ENCODE peak calls at places on chromosome 21, in seven cellular contexts. One of them, this sample, is unnamed.

GRCh38 chr21:14975136-14975905 is 89.5 kb downstream of the NRIP1 start:
- DNase-seq in DND-41: no peak
- DNase-seq in IMR-90: no peak
- DNase-seq in K562: no peak
- DNase-seq in GM23248: peak
- DNase-seq in PC-3: no peak
- DNase-seq in HCT116: no peak
- DNase-seq in this sample: no peak

GRCh38 chr21:14273736-14274538 is 58.0 kb downstream of the RBM11 start:
- DNase-seq in DND-41: no peak
- DNase-seq in IMR-90: no peak
- DNase-seq in HCT116: no peak
- DNase-seq in K562: peak
- DNase-seq in GM23248: no peak
- DNase-seq in PC-3: no peak
- DNase-seq in this sample: peak

GRCh38 chr21:40254540-40255455 is 387.6 kb downstream of the PCP4 start:
- DNase-seq in K562: no peak
- DNase-seq in PC-3: no peak
- DNase-seq in IMR-90: no peak
- DNase-seq in DND-41: no peak
- DNase-seq in GM23248: no peak
- DNase-seq in HCT116: no peak
- DNase-seq in this sample: no peak

GRCh38 chr21:36917487-36918158 is 48.8 kb downstream of the HLCS start:
- DNase-seq in DND-41: no peak
- DNase-seq in IMR-90: peak
- DNase-seq in K562: no peak
- DNase-seq in GM23248: peak
- DNase-seq in PC-3: peak
- DNase-seq in HCT116: no peak
- DNase-seq in this sample: peak

GRCh38 chr21:44875341-44875740 is 1.9 kb upstream of the PTTG1IP start:
- DNase-seq in DND-41: no peak
- DNase-seq in K562: no peak
- DNase-seq in GM23248: peak
- DNase-seq in IMR-90: peak
- DNase-seq in PC-3: peak
- DNase-seq in HCT116: no peak
- DNase-seq in this sample: no peak

GRCh38 chr21:15001773-15002647 is 62.8 kb downstream of the NRIP1 start:
- DNase-seq in HCT116: no peak
- DNase-seq in K562: no peak
- DNase-seq in GM23248: no peak
- DNase-seq in PC-3: no peak
- DNase-seq in DND-41: no peak
- DNase-seq in IMR-90: no peak
- DNase-seq in this sample: no peak

GRCh38 chr21:39503138-39503762 is 51.5 kb downstream of the SH3BGR start:
- DNase-seq in DND-41: no peak
- DNase-seq in GM23248: no peak
- DNase-seq in K562: no peak
- DNase-seq in IMR-90: no peak
- DNase-seq in PC-3: no peak
- DNase-seq in HCT116: no peak
- DNase-seq in this sample: no peak

GRCh38 chr21:36704281-36704957 is 5.5 kb downstream of the SIM2 start:
- DNase-seq in IMR-90: peak
- DNase-seq in GM23248: no peak
- DNase-seq in DND-41: no peak
- DNase-seq in PC-3: no peak
- DNase-seq in HCT116: no peak
- DNase-seq in K562: no peak
- DNase-seq in this sample: no peak

GRCh38 chr21:31557421-31557955 is 102.0 kb upstream of the SOD1 start:
- DNase-seq in DND-41: no peak
- DNase-seq in GM23248: no peak
- DNase-seq in K562: no peak
- DNase-seq in PC-3: no peak
- DNase-seq in IMR-90: no peak
- DNase-seq in HCT116: no peak
- DNase-seq in this sample: peak

GRCh38 chr21:38903578-38904193 is 98.0 kb downstream of the ETS2 start:
- DNase-seq in GM23248: no peak
- DNase-seq in HCT116: no peak
- DNase-seq in IMR-90: no peak
- DNase-seq in K562: no peak
- DNase-seq in DND-41: no peak
- DNase-seq in PC-3: no peak
- DNase-seq in this sample: no peak

GRCh38 chr21:31283025-31283424 is 61.0 kb downstream of the TIAM1 start:
- DNase-seq in DND-41: no peak
- DNase-seq in PC-3: no peak
- DNase-seq in HCT116: no peak
- DNase-seq in K562: no peak
- DNase-seq in IMR-90: no peak
- DNase-seq in GM23248: no peak
- DNase-seq in this sample: no peak

GRCh38 chr21:25422610-25423608 is 184.4 kb downstream of the MRPL39 start:
- DNase-seq in DND-41: no peak
- DNase-seq in GM23248: no peak
- DNase-seq in PC-3: no peak
- DNase-seq in HCT116: no peak
- DNase-seq in IMR-90: no peak
- DNase-seq in K562: no peak
- DNase-seq in this sample: no peak

GRCh38 chr21:14491269-14491681 is 54.8 kb downstream of the SAMSN1 start:
- DNase-seq in HCT116: no peak
- DNase-seq in DND-41: no peak
- DNase-seq in IMR-90: no peak
- DNase-seq in K562: no peak
- DNase-seq in GM23248: no peak
- DNase-seq in PC-3: no peak
- DNase-seq in this sample: no peak

GRCh38 chr21:26769613-26770188 is 75.5 kb downstream of the ADAMTS1 start:
- DNase-seq in HCT116: no peak
- DNase-seq in K562: no peak
- DNase-seq in GM23248: peak
- DNase-seq in DND-41: no peak
- DNase-seq in PC-3: peak
- DNase-seq in IMR-90: peak
- DNase-seq in this sample: no peak

GRCh38 chr21:25790122-25790951 is 55.6 kb downstream of the GABPA start:
- DNase-seq in GM23248: peak
- DNase-seq in K562: no peak
- DNase-seq in DND-41: peak
- DNase-seq in PC-3: peak
- DNase-seq in HCT116: peak
- DNase-seq in IMR-90: peak
- DNase-seq in this sample: peak

GRCh38 chr21:46097826-46098286 is at the start of gene COL6A2:
- DNase-seq in K562: peak
- DNase-seq in IMR-90: peak
- DNase-seq in PC-3: peak
- DNase-seq in DND-41: no peak
- DNase-seq in GM23248: peak
- DNase-seq in HCT116: no peak
- DNase-seq in this sample: peak

GRCh38 chr21:46100426-46100825 is 2.5 kb downstream of the COL6A2 start:
- DNase-seq in PC-3: peak
- DNase-seq in K562: no peak
- DNase-seq in IMR-90: peak
- DNase-seq in GM23248: peak
- DNase-seq in HCT116: no peak
- DNase-seq in DND-41: no peak
- DNase-seq in this sample: no peak

GRCh38 chr21:46098303-46099141 is 610 bp downstream of the COL6A2 start:
- DNase-seq in GM23248: peak
- DNase-seq in HCT116: no peak
- DNase-seq in K562: peak
- DNase-seq in DND-41: no peak
- DNase-seq in IMR-90: no peak
- DNase-seq in PC-3: no peak
- DNase-seq in this sample: peak

GRCh38 chr21:46100020-46100419 is 2.1 kb downstream of the COL6A2 start:
- DNase-seq in K562: no peak
- DNase-seq in IMR-90: no peak
- DNase-seq in PC-3: no peak
- DNase-seq in GM23248: no peak
- DNase-seq in DND-41: no peak
- DNase-seq in HCT116: no peak
- DNase-seq in this sample: no peak

DNA sequence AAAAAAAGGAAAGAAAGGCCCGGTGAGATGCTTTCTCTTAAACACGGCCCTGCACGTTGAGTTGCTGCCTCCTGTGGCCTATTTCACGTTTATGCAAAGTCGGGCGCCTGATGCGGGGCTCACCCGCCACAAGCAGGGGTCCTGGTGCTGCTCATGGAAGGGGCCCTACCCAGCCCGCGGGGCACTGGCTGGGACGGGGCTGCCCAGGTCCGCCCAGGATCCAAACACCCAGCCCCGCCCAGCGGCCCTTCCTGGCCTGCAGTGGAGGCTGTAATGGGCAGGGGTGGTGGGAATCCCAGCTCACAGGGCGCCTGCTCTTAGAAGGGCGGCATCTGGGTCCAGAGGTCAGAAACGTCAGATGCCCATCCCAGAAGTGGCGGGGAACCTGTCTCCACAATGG is 1.6 kb downstream of the COL6A2 start:
- DNase-seq in IMR-90: peak
- DNase-seq in DND-41: no peak
- DNase-seq in PC-3: peak
- DNase-seq in HCT116: no peak
- DNase-seq in K562: peak
- DNase-seq in GM23248: peak
- DNase-seq in this sample: peak
- H3K4me3 ChIP-seq in IMR-90: peak
- H3K4me3 ChIP-seq in DND-41: no peak
- H3K4me3 ChIP-seq in PC-3: peak
- H3K4me3 ChIP-seq in HCT116: no peak
- H3K4me3 ChIP-seq in K562: no peak
- H3K4me3 ChIP-seq in GM23248: peak
- H3K4me3 ChIP-seq in this sample: peak

GRCh38 chr21:16069713-16070112 is 339.9 kb downstream of the USP25 start:
- DNase-seq in DND-41: no peak
- DNase-seq in HCT116: no peak
- DNase-seq in PC-3: no peak
- DNase-seq in GM23248: peak
- DNase-seq in K562: no peak
- DNase-seq in IMR-90: peak
- DNase-seq in this sample: no peak

GRCh38 chr21:16071761-16072160 is 342.0 kb downstream of the USP25 start:
- DNase-seq in HCT116: no peak
- DNase-seq in PC-3: no peak
- DNase-seq in K562: no peak
- DNase-seq in IMR-90: no peak
- DNase-seq in DND-41: no peak
- DNase-seq in GM23248: no peak
- DNase-seq in this sample: no peak

GRCh38 chr21:16070207-16070651 is 340.4 kb downstream of the USP25 start:
- DNase-seq in GM23248: peak
- DNase-seq in PC-3: peak
- DNase-seq in DND-41: no peak
- DNase-seq in IMR-90: no peak
- DNase-seq in HCT116: no peak
- DNase-seq in K562: no peak
- DNase-seq in this sample: no peak

GRCh38 chr21:16072176-16072575 is 342.4 kb downstream of the USP25 start:
- DNase-seq in DND-41: no peak
- DNase-seq in K562: no peak
- DNase-seq in GM23248: no peak
- DNase-seq in PC-3: no peak
- DNase-seq in IMR-90: no peak
- DNase-seq in HCT116: no peak
- DNase-seq in this sample: no peak

DNA sequence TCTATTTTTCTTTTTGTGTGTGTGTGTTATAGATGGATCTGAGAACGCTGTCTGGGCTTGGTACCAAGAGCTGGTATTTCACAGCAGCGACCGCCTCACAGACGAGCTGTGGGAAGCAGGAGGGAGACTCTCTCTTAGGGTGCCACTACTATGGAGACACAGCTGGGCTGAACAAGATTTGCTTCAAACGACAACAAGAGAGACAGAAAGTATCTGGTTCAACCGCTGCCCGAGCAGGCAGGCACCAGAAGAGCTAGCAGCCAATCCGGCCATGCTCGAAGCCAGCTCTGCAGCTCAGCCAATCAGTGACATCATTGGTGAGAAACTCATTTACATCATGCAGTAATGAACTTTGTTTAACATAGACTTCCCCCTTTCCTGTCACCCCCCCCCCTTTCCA is 341.3 kb downstream of the USP25 start:
- DNase-seq in HCT116: no peak
- DNase-seq in K562: no peak
- DNase-seq in PC-3: no peak
- DNase-seq in DND-41: no peak
- DNase-seq in IMR-90: no peak
- DNase-seq in GM23248: peak
- DNase-seq in this sample: no peak
- H3K9ac ChIP-seq in HCT116: no peak
- H3K9ac ChIP-seq in K562: no peak
- H3K9ac ChIP-seq in PC-3: no peak
- H3K9ac ChIP-seq in DND-41: no peak
- H3K9ac ChIP-seq in IMR-90: no peak
- H3K9ac ChIP-seq in GM23248: peak
- H3K9ac ChIP-seq in this sample: no peak

GRCh38 chr21:29194847-29195246 is 64.4 kb downstream of the MAP3K7CL start:
- DNase-seq in HCT116: no peak
- DNase-seq in IMR-90: peak
- DNase-seq in PC-3: peak
- DNase-seq in DND-41: no peak
- DNase-seq in K562: no peak
- DNase-seq in GM23248: peak
- DNase-seq in this sample: no peak

GRCh38 chr21:29193907-29194306 is 63.5 kb downstream of the MAP3K7CL start:
- DNase-seq in GM23248: no peak
- DNase-seq in K562: no peak
- DNase-seq in HCT116: no peak
- DNase-seq in IMR-90: no peak
- DNase-seq in PC-3: peak
- DNase-seq in DND-41: no peak
- DNase-seq in this sample: no peak

GRCh38 chr21:29190920-29191319 is 60.5 kb downstream of the MAP3K7CL start:
- DNase-seq in HCT116: no peak
- DNase-seq in GM23248: peak
- DNase-seq in K562: no peak
- DNase-seq in IMR-90: peak
- DNase-seq in DND-41: no peak
- DNase-seq in PC-3: no peak
- DNase-seq in this sample: no peak

GRCh38 chr21:29194342-29194741 is 63.9 kb downstream of the MAP3K7CL start:
- DNase-seq in IMR-90: no peak
- DNase-seq in PC-3: peak
- DNase-seq in DND-41: no peak
- DNase-seq in HCT116: no peak
- DNase-seq in K562: no peak
- DNase-seq in GM23248: no peak
- DNase-seq in this sample: no peak

GRCh38 chr21:29192999-29193563 is 62.6 kb downstream of the MAP3K7CL start:
- DNase-seq in DND-41: no peak
- DNase-seq in IMR-90: no peak
- DNase-seq in GM23248: peak
- DNase-seq in HCT116: no peak
- DNase-seq in PC-3: no peak
- DNase-seq in K562: no peak
- DNase-seq in this sample: no peak
- H3K4me3 ChIP-seq in DND-41: no peak
- H3K4me3 ChIP-seq in IMR-90: no peak
- H3K4me3 ChIP-seq in GM23248: peak
- H3K4me3 ChIP-seq in HCT116: no peak
- H3K4me3 ChIP-seq in PC-3: no peak
- H3K4me3 ChIP-seq in K562: no peak
- H3K4me3 ChIP-seq in this sample: no peak

GRCh38 chr21:41564871-41565281 is 56.9 kb upstream of the TMPRSS2 start:
- DNase-seq in DND-41: no peak
- DNase-seq in K562: no peak
- DNase-seq in GM23248: peak
- DNase-seq in PC-3: peak
- DNase-seq in IMR-90: no peak
- DNase-seq in HCT116: no peak
- DNase-seq in this sample: no peak
- H3K9ac ChIP-seq in DND-41: no peak
- H3K9ac ChIP-seq in K562: no peak
- H3K9ac ChIP-seq in GM23248: no peak
- H3K9ac ChIP-seq in PC-3: no peak
- H3K9ac ChIP-seq in IMR-90: no peak
- H3K9ac ChIP-seq in HCT116: no peak
- H3K9ac ChIP-seq in this sample: no peak

This sample was measured in endodermal cell.